ENCODE peak calls at places on chromosomes 11 and 22, in six cellular contexts. One of them, this sample, is unnamed.

GRCh38 chr11:45528435-45528834 is 137.0 kb downstream of the CHST1 start:
- DNase-seq in H1: no peak
- DNase-seq in H9: no peak
- DNase-seq in neuronal stem cell: no peak
- DNase-seq in IMR-90: no peak
- DNase-seq in trophoblast cell: no peak
- DNase-seq in this sample: no peak

GRCh38 chr11:33476945-33477584 is 219.9 kb downstream of the HIPK3 start:
- DNase-seq in H1: no peak
- DNase-seq in IMR-90: peak; percentile 50
- DNase-seq in trophoblast cell: no peak
- DNase-seq in H9: no peak
- DNase-seq in neuronal stem cell: no peak
- DNase-seq in this sample: no peak

GRCh38 chr22:50301581-50301991 is 5.9 kb downstream of the PLXNB2 start:
- DNase-seq in trophoblast cell: no peak
- DNase-seq in H1: no peak
- DNase-seq in H9: no peak
- DNase-seq in IMR-90: no peak
- DNase-seq in neuronal stem cell: no peak
- DNase-seq in this sample: no peak

GRCh38 chr11:6022954-6023353 is 7.6 kb downstream of the OR56A1 start:
- DNase-seq in IMR-90: peak; percentile 43
- DNase-seq in H9: no peak
- DNase-seq in trophoblast cell: peak; percentile 19
- DNase-seq in neuronal stem cell: peak; percentile 40
- DNase-seq in H1: no peak
- DNase-seq in this sample: peak; percentile 41

GRCh38 chr22:36377022-36377631 is 10.6 kb downstream of the MYH9 start:
- DNase-seq in neuronal stem cell: no peak
- DNase-seq in trophoblast cell: no peak
- DNase-seq in H9: no peak
- DNase-seq in H1: no peak
- DNase-seq in IMR-90: no peak
- DNase-seq in this sample: no peak

GRCh38 chr11:89293966-89294679 is 116.4 kb downstream of the TYR start:
- DNase-seq in IMR-90: peak; percentile 12
- DNase-seq in neuronal stem cell: peak; percentile 17
- DNase-seq in H1: peak; percentile 25
- DNase-seq in trophoblast cell: no peak
- DNase-seq in H9: peak; percentile 72
- DNase-seq in this sample: peak; percentile 21

GRCh38 chr11:34631737-34632104 is 10.8 kb downstream of the EHF start:
- DNase-seq in H9: no peak
- DNase-seq in neuronal stem cell: no peak
- DNase-seq in trophoblast cell: no peak
- DNase-seq in IMR-90: no peak
- DNase-seq in H1: no peak
- DNase-seq in this sample: no peak

GRCh38 chr11:46845440-46845739 is 690 bp downstream of the CKAP5 start:
- DNase-seq in trophoblast cell: no peak
- DNase-seq in neuronal stem cell: peak; percentile 2
- DNase-seq in IMR-90: no peak
- DNase-seq in H9: no peak
- DNase-seq in H1: no peak
- DNase-seq in this sample: no peak

GRCh38 chr11:97269527-97269926 is 879.7 kb downstream of the JRKL start:
- DNase-seq in trophoblast cell: no peak
- DNase-seq in H1: peak; percentile 3
- DNase-seq in H9: no peak
- DNase-seq in neuronal stem cell: peak; percentile 5
- DNase-seq in IMR-90: no peak
- DNase-seq in this sample: peak; percentile 14

GRCh38 chr11:12084191-12084717 is 26.1 kb upstream of the MICAL2 start:
- DNase-seq in IMR-90: no peak
- DNase-seq in H9: no peak
- DNase-seq in trophoblast cell: no peak
- DNase-seq in neuronal stem cell: no peak
- DNase-seq in H1: no peak
- DNase-seq in this sample: no peak

GRCh38 chr22:31343235-31344191 is 2.6 kb downstream of the PATZ1 start:
- DNase-seq in H1: peak; percentile 68
- DNase-seq in IMR-90: peak; percentile 26
- DNase-seq in neuronal stem cell: peak; percentile 74
- DNase-seq in H9: peak; percentile 92
- DNase-seq in trophoblast cell: peak; percentile 75
- DNase-seq in this sample: peak; percentile 43

GRCh38 chr11:111911563-111912401 is at the start of gene CRYAB:
- DNase-seq in trophoblast cell: peak; percentile 89
- DNase-seq in IMR-90: peak; percentile 82
- DNase-seq in H1: no peak
- DNase-seq in H9: peak; percentile 39
- DNase-seq in neuronal stem cell: no peak
- DNase-seq in this sample: peak; percentile 84

GRCh38 chr11:78038697-78039313 is 15.7 kb upstream of the KCTD14 start:
- DNase-seq in trophoblast cell: no peak
- DNase-seq in H1: no peak
- DNase-seq in IMR-90: peak; percentile 28
- DNase-seq in neuronal stem cell: no peak
- DNase-seq in H9: no peak
- DNase-seq in this sample: no peak

GRCh38 chr11:92204731-92205130 is 19.9 kb upstream of the FAT3 start:
- DNase-seq in H9: no peak
- DNase-seq in trophoblast cell: no peak
- DNase-seq in neuronal stem cell: no peak
- DNase-seq in H1: no peak
- DNase-seq in IMR-90: no peak
- DNase-seq in this sample: no peak

GRCh38 chr11:844693-845644 is 2.3 kb downstream of the TSPAN4 start:
- DNase-seq in H1: peak; percentile 67
- DNase-seq in trophoblast cell: no peak
- DNase-seq in H9: peak; percentile 94
- DNase-seq in neuronal stem cell: no peak
- DNase-seq in IMR-90: peak; percentile 87
- DNase-seq in this sample: peak; percentile 87

GRCh38 chr11:845872-846271 is 3.2 kb downstream of the TSPAN4 start:
- DNase-seq in H9: no peak
- DNase-seq in H1: no peak
- DNase-seq in IMR-90: no peak
- DNase-seq in neuronal stem cell: no peak
- DNase-seq in trophoblast cell: no peak
- DNase-seq in this sample: no peak

GRCh38 chr11:842370-843002 is at the start of the genes POLR2L and TSPAN4:
- DNase-seq in trophoblast cell: peak; percentile 71
- DNase-seq in H1: no peak
- DNase-seq in IMR-90: peak; percentile 84
- DNase-seq in neuronal stem cell: peak; percentile 90
- DNase-seq in H9: peak; percentile 91
- DNase-seq in this sample: peak; percentile 89

GRCh38 chr11:843086-843704 is 543 bp downstream of the TSPAN4 start:
- DNase-seq in IMR-90: no peak
- DNase-seq in H1: no peak
- DNase-seq in trophoblast cell: no peak
- DNase-seq in H9: no peak
- DNase-seq in neuronal stem cell: no peak
- DNase-seq in this sample: peak; percentile 48

DNA sequence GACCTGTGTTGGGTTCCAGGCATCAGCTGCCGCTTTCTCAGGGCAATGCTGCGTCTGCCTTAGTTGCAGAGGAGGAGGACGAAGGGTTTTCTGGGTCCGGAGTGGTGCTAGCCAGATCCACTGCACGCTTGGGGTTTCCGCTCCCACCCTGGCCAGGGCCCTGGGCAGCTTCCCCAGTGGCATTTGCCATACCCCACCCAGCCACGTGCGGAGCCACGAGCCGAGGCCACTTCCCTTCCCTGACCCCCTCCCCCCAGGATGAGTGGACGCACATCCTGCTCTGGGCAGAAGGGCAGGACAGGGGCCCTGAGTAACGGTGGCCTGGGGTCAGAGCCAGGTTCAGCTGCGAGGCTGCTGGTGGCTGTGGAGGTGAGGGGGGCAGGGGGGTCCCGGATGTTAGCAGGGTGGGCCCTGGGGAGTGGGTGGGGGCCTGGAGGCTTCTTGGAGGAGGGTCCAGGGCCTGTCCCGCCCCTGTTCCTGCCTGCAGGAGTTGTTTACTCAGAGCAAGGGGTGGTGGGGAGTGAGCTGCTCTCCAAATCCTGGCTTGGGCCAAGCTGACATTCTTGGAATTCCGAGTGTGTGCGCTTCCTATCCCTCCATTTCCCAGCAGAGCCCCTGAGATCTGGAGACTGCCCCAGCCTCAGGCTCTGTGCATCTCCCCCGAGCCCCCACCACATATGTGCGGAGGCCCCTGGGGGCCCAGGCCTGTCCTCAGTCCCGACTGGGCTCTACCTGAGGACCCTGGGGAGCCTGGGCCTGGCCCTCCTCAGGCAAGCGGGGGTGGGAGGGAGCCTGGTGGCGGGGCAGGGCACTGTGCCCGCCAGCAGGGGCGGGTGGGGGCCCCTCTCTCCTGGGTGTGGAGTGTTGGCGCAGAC is 1.4 kb downstream of the TSPAN4 start:
- DNase-seq in H9: peak; percentile 96
- DNase-seq in IMR-90: peak; percentile 90
- DNase-seq in H1: peak; percentile 89
- DNase-seq in neuronal stem cell: no peak
- DNase-seq in trophoblast cell: no peak
- DNase-seq in this sample: peak; percentile 93
- H3K4ac ChIP-seq in H9: no peak overlapping the region
- H3K4ac ChIP-seq in IMR-90: peak overlapping the region; percentile 96
- H3K4ac ChIP-seq in H1: peak overlapping the region; percentile 99
- H3K4ac ChIP-seq in neuronal stem cell: no peak overlapping the region
- H3K4ac ChIP-seq in trophoblast cell: no peak overlapping the region
- H3K4ac ChIP-seq in this sample: peak overlapping the region; percentile 96

GRCh38 chr11:83088965-83089364 is 17.3 kb upstream of the RAB30 start:
- DNase-seq in neuronal stem cell: no peak
- DNase-seq in H1: no peak
- DNase-seq in H9: no peak
- DNase-seq in trophoblast cell: no peak
- DNase-seq in IMR-90: no peak
- DNase-seq in this sample: no peak

GRCh38 chr11:83092488-83093384 is 21.0 kb upstream of the RAB30 start:
- DNase-seq in H9: no peak
- DNase-seq in trophoblast cell: peak; percentile 74
- DNase-seq in H1: no peak
- DNase-seq in neuronal stem cell: no peak
- DNase-seq in IMR-90: peak; percentile 24
- DNase-seq in this sample: peak; percentile 45

GRCh38 chr11:83087035-83087434 is 15.3 kb upstream of the RAB30 start:
- DNase-seq in IMR-90: no peak
- DNase-seq in trophoblast cell: no peak
- DNase-seq in neuronal stem cell: no peak
- DNase-seq in H1: no peak
- DNase-seq in H9: no peak
- DNase-seq in this sample: no peak
- H3K14ac ChIP-seq in IMR-90: no peak overlapping the region
- H3K14ac ChIP-seq in trophoblast cell: no peak overlapping the region
- H3K14ac ChIP-seq in neuronal stem cell: no peak overlapping the region
- H3K14ac ChIP-seq in H1: no peak overlapping the region
- H3K14ac ChIP-seq in H9: no peak overlapping the region
- H3K14ac ChIP-seq in this sample: no peak overlapping the region

GRCh38 chr22:48856308-48856615 is 971.4 kb downstream of the BRD1 start:
- DNase-seq in IMR-90: no peak
- DNase-seq in trophoblast cell: no peak
- DNase-seq in H9: no peak
- DNase-seq in H1: no peak
- DNase-seq in neuronal stem cell: no peak
- DNase-seq in this sample: no peak

GRCh38 chr22:48855593-48856307 is 971.9 kb downstream of the BRD1 start:
- DNase-seq in trophoblast cell: no peak
- DNase-seq in H9: no peak
- DNase-seq in neuronal stem cell: no peak
- DNase-seq in H1: no peak
- DNase-seq in IMR-90: no peak
- DNase-seq in this sample: no peak

GRCh38 chr22:48853627-48854240 is 973.9 kb downstream of the BRD1 start:
- DNase-seq in IMR-90: no peak
- DNase-seq in H9: no peak
- DNase-seq in trophoblast cell: no peak
- DNase-seq in H1: no peak
- DNase-seq in neuronal stem cell: no peak
- DNase-seq in this sample: no peak

GRCh38 chr22:48857202-48857805 is 970.4 kb downstream of the BRD1 start:
- DNase-seq in H9: peak; percentile 8
- DNase-seq in IMR-90: no peak
- DNase-seq in neuronal stem cell: no peak
- DNase-seq in trophoblast cell: no peak
- DNase-seq in H1: no peak
- DNase-seq in this sample: no peak

GRCh38 chr22:48855013-48855412 is 972.7 kb downstream of the BRD1 start:
- DNase-seq in trophoblast cell: no peak
- DNase-seq in IMR-90: no peak
- DNase-seq in H1: no peak
- DNase-seq in neuronal stem cell: no peak
- DNase-seq in H9: no peak
- DNase-seq in this sample: no peak
- H3K9me3 ChIP-seq in trophoblast cell: peaks cover 45% of the 10 kb centered on the region
- H3K9me3 ChIP-seq in IMR-90: peaks cover 63% of the 10 kb centered on the region
- H3K9me3 ChIP-seq in H1: peaks cover 6% of the 10 kb centered on the region
- H3K9me3 ChIP-seq in neuronal stem cell: no peaks in the 10 kb centered on the region
- H3K9me3 ChIP-seq in H9: no peaks in the 10 kb centered on the region
- H3K9me3 ChIP-seq in this sample: no peaks in the 10 kb centered on the region

DNA sequence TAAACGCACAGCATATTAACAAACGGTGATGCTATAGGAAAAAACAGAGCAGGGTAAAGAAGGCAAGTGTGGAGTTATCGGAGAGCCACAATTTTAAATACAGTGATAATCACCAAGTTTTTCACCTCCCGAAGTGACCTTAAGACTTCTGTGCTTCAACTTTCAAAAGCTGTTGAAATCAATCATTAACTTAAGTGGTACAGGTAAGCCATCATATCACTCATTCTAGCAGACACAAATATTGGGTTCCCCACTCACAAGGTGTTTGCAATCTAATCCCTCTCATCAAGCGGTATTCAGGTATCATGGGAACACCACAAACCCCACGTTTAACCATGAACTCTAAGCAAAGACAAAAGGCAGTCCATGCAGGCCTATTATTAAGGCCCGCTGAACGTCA is 26.8 kb downstream of the LARGE1 start:
- DNase-seq in H9: no peak
- DNase-seq in neuronal stem cell: no peak
- DNase-seq in trophoblast cell: no peak
- DNase-seq in IMR-90: no peak
- DNase-seq in H1: no peak
- DNase-seq in this sample: no peak
- H3K4ac ChIP-seq in H9: no peak overlapping the region
- H3K4ac ChIP-seq in neuronal stem cell: no peak overlapping the region
- H3K4ac ChIP-seq in trophoblast cell: no peak overlapping the region
- H3K4ac ChIP-seq in IMR-90: no peak overlapping the region
- H3K4ac ChIP-seq in H1: no peak overlapping the region
- H3K4ac ChIP-seq in this sample: no peak overlapping the region

GRCh38 chr11:16604784-16605439 is 133.5 kb upstream of the C11orf58 start:
- DNase-seq in trophoblast cell: no peak
- DNase-seq in H9: peak; percentile 39
- DNase-seq in H1: no peak
- DNase-seq in neuronal stem cell: peak; percentile 40
- DNase-seq in IMR-90: peak; percentile 35
- DNase-seq in this sample: peak; percentile 57
- H3K14ac ChIP-seq in trophoblast cell: no peak overlapping the region
- H3K14ac ChIP-seq in H9: no peak overlapping the region
- H3K14ac ChIP-seq in H1: no peak overlapping the region
- H3K14ac ChIP-seq in neuronal stem cell: no peak overlapping the region
- H3K14ac ChIP-seq in IMR-90: peak overlapping the region; percentile 96
- H3K14ac ChIP-seq in this sample: no peak overlapping the region